ENCODE peak calls at places on chromosomes 12 and 14, in five cellular contexts. C, Y, P, G and F are unnamed samples.
A peak's percentile ranks its signal among the peaks of the same experiment; 100 is the strongest.

GRCh38 chr12:46921754-46922113 is 95.9 kb upstream of the SLC38A4 start:
- DNase-seq in Y (no peak), G (peak; percentile 42), P (no peak), C (no peak), F (no peak)

GRCh38 chr14:97833291-97833690 is 1036.1 kb downstream of the VRK1 start:
- DNase-seq in P (no peak), G (no peak), C (peak; percentile 21), Y (no peak), F (no peak)

GRCh38 chr12:82650627-82651337 is 35.9 kb upstream of the TMTC2 start:
- DNase-seq in C (no peak), G (peak; percentile 74), Y (no peak), P (no peak), F (peak; percentile 38)

GRCh38 chr14:68888025-68888850 is 90.9 kb downstream of the ACTN1 start:
- DNase-seq in P (no peak), G (no peak), Y (peak; percentile 42), C (no peak), F (no peak)

GRCh38 chr12:3712209-3712992 is 40.5 kb downstream of the CRACR2A start:
- DNase-seq in Y (no peak), C (no peak), G (no peak), P (no peak), F (no peak)

GRCh38 chr12:77116277-77116676 is 50.9 kb upstream of the E2F7 start:
- DNase-seq in G (no peak), C (no peak), P (no peak), Y (no peak), F (no peak)

GRCh38 chr12:94242871-94243270 is 94.5 kb downstream of the PLXNC1 start:
- DNase-seq in G (no peak), C (no peak), P (peak; percentile 72), Y (no peak), F (no peak)

GRCh38 chr14:104808456-104808855 is 7.6 kb downstream of the ZBTB42 start:
- DNase-seq in G (no peak), Y (no peak), C (no peak), P (no peak), F (no peak)

GRCh38 chr14:45118594-45118993 is 15.7 kb downstream of the FKBP3 start:
- DNase-seq in G (no peak), Y (no peak), P (no peak), C (no peak), F (no peak)